ENCODE peak calls at places on chromosomes 16 and 17, in ten cellular contexts. D is ovary; M is lung; F is Panc1; H is hepatocyte; K is neuronal stem cell; U is lower lobe of right lung; N is transverse colon; R is suprapubic skin; O is naive thymus-derived CD4-positive, alpha-beta T cell. X is an unnamed sample.

GRCh38 chr16:30551781-30552180 is 6.4 kb downstream of the ZNF764 start:
- DNase-seq in D (no peak), M (peak; percentile 65), F (no peak), H (no peak), K (no peak), U (peak; percentile 71), N (no peak), R (no peak), O (peak; percentile 73), X (no peak)

GRCh38 chr16:85371948-85372347 is 241.2 kb upstream of the GSE1 start:
- DNase-seq in D (no peak), M (no peak), F (no peak), H (no peak), K (no peak), U (no peak), N (no peak), R (no peak), O (no peak), X (no peak)

GRCh38 chr16:11614587-11615175 is 28.0 kb upstream of the LITAF start:
- DNase-seq in D (no peak), M (no peak), F (no peak), H (no peak), K (no peak), U (no peak), N (no peak), R (no peak), O (no peak), X (no peak)

GRCh38 chr16:46996391-46996790 is 22.9 kb upstream of the DNAJA2 start:
- DNase-seq in D (no peak), M (no peak), F (no peak), H (no peak), K (no peak), U (no peak), N (no peak), R (no peak), O (no peak), X (no peak)

GRCh38 chr16:60329110-60329509 is 1595.0 kb upstream of the GOT2 start:
- DNase-seq in D (no peak), M (no peak), F (no peak), H (no peak), K (no peak), U (no peak), N (no peak), R (no peak), O (no peak), X (no peak)

GRCh38 chr17:48915459-48916282 is 7.5 kb downstream of the UBE2Z start:
- DNase-seq in D (no peak), M (peak; percentile 31), F (no peak), H (peak; percentile 60), K (no peak), U (no peak), N (peak; percentile 11), R (no peak), O (no peak), X (no peak)

GRCh38 chr17:39231587-39232551 is 6.1 kb upstream of the STAC2 start:
- DNase-seq in D (no peak), M (no peak), F (no peak), H (peak; percentile 63), K (no peak), U (peak; percentile 70), N (peak; percentile 50), R (no peak), O (no peak), X (no peak)

GRCh38 chr16:11801481-11802021 is 4.5 kb upstream of the ZC3H7A start:
- DNase-seq in D (no peak), M (no peak), F (no peak), H (no peak), K (no peak), U (no peak), N (no peak), R (no peak), O (no peak), X (no peak)

GRCh38 chr17:69744512-69745098 is 330.1 kb downstream of the MAP2K6 start:
- DNase-seq in D (no peak), M (no peak), F (no peak), H (no peak), K (no peak), U (no peak), N (no peak), R (no peak), O (no peak), X (peak; percentile 19)

GRCh38 chr17:1714488-1714979 is 4.4 kb upstream of the TLCD2 start:
- DNase-seq in D (peak; percentile 99), M (peak; percentile 98), F (no peak), H (peak; percentile 99), K (peak; percentile 92), U (peak; percentile 96), N (peak; percentile 98), R (peak; percentile 99), O (no peak), X (peak; percentile 98)

GRCh38 chr17:50911890-50912289 is 45.7 kb upstream of the TOB1 start:
- DNase-seq in D (no peak), M (no peak), F (no peak), H (no peak), K (no peak), U (no peak), N (no peak), R (no peak), O (no peak), X (no peak)

GRCh38 chr17:14308965-14309879 is 8.3 kb downstream of the HS3ST3B1 start:
- DNase-seq in D (peak; percentile 94), M (peak; percentile 87), F (no peak), H (peak; percentile 97), K (peak; percentile 96), U (peak; percentile 89), N (peak; percentile 73), R (peak; percentile 87), O (peak; percentile 81), X (peak; percentile 80)

GRCh38 chr17:48611213-48611612 is 396 bp upstream of the HOXB7 start:
- DNase-seq in D (no peak), M (no peak), F (no peak), H (no peak), K (no peak), U (no peak), N (no peak), R (no peak), O (no peak), X (no peak)

GRCh38 chr17:19364699-19365498 is 2.4 kb upstream of the B9D1 start:
- DNase-seq in D (no peak), M (no peak), F (no peak), H (no peak), K (no peak), U (no peak), N (no peak), R (no peak), O (no peak), X (no peak)

GRCh38 chr16:81797443-81797842 is 18.4 kb downstream of the PLCG2 start:
- DNase-seq in D (no peak), M (no peak), F (no peak), H (no peak), K (no peak), U (peak; percentile 57), N (peak; percentile 59), R (no peak), O (no peak), X (no peak)

GRCh38 chr16:81638286-81638945 is 140.7 kb upstream of the PLCG2 start:
- DNase-seq in D (no peak), M (no peak), F (no peak), H (no peak), K (no peak), U (no peak), N (no peak), R (no peak), O (no peak), X (no peak)

GRCh38 chr16:30490210-30490609 is 17.7 kb downstream of the ITGAL start:
- DNase-seq in D (no peak), M (no peak), F (no peak), H (no peak), K (no peak), U (no peak), N (no peak), R (no peak), O (no peak), X (no peak)

GRCh38 chr17:81533713-81534141 is 5.5 kb downstream of the FSCN2 start:
- DNase-seq in D (no peak), M (no peak), F (no peak), H (no peak), K (no peak), U (no peak), N (no peak), R (no peak), O (no peak), X (no peak)

DNA sequence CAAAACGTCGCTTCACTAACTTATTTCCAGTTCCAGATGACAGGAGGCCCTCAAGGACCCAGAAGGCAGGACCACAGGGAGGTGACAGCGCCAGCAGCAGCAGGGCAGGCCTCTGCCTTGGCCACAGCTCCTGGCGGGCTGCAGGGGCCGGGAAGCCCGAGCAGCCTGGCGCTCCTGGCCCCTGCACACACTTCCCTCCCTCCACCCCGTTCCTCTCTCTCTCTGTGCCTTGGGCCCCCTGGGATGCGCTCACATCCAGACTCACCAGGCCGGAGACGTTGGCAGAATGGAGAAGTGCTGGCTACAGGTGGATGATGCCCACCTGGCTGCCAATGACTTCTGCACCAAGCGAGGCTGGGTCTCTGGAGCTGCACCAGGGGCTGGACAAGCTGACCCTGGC is 12.7 kb downstream of the ZNF594 start:
- DNase-seq in D (no peak), M (no peak), F (no peak), H (no peak), K (no peak), U (no peak), N (no peak), R (no peak), O (no peak), X (no peak)
- H3K9me3 ChIP-seq in D (peaks cover 54% of the 10 kb centered on the region), M (peaks cover 36% of the 10 kb centered on the region), F (peaks cover 51% of the 10 kb centered on the region), H (peaks cover 65% of the 10 kb centered on the region), K (peaks cover 39% of the 10 kb centered on the region), U (peaks cover 91% of the 10 kb centered on the region), N (peaks cover 88% of the 10 kb centered on the region), R (peaks cover 61% of the 10 kb centered on the region), O (peaks cover 80% of the 10 kb centered on the region), X (peaks cover 72% of the 10 kb centered on the region)

GRCh38 chr16:35516971-35517370 is 2057.6 kb downstream of the TP53TG3F start:
- DNase-seq in D (no peak), M (no peak), F (no peak), H (no peak), K (no peak), U (no peak), N (no peak), R (no peak), O (no peak), X (no peak)
- H3K9me3 ChIP-seq in D (no peaks in the 10 kb centered on the region), M (peaks cover 11% of the 10 kb centered on the region), F (no peaks in the 10 kb centered on the region), H (peaks cover 4% of the 10 kb centered on the region), K (peaks cover 15% of the 10 kb centered on the region), U (peaks cover 4% of the 10 kb centered on the region), N (peaks cover 6% of the 10 kb centered on the region), R (peaks cover 7% of the 10 kb centered on the region), O (peaks cover 21% of the 10 kb centered on the region), X (no peaks in the 10 kb centered on the region)

DNA sequence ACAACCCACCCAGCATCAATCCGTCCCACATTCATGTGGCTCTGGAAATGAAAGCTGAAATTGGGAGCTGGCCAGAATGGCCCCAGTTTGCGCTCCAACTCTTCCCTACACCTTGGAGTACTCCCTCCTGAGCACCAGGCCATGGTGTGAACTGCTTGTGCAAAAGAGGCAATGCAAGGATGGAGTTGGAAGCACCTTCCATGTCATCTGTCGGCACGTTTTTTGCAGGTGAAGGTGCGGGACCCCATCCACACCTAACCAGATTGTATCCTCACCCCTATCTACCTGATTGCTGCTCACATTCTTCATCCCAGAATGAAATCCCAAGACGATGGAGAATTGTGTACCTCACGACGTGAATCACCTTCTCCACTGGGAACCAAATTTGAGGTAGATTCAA is 136.6 kb upstream of the WSB1 start:
- DNase-seq in D (no peak), M (no peak), F (no peak), H (no peak), K (no peak), U (no peak), N (no peak), R (no peak), O (no peak), X (no peak)
- H3K9me3 ChIP-seq in D (no peaks in the 10 kb centered on the region), M (peaks cover 22% of the 10 kb centered on the region), F (no peaks in the 10 kb centered on the region), H (no peaks in the 10 kb centered on the region), K (peaks cover 52% of the 10 kb centered on the region), U (no peaks in the 10 kb centered on the region), N (peaks cover 3% of the 10 kb centered on the region), R (no peaks in the 10 kb centered on the region), O (no peaks in the 10 kb centered on the region), X (no peaks in the 10 kb centered on the region)

GRCh38 chr17:80511222-80512180 is 33.1 kb upstream of the RPTOR start:
- DNase-seq in D (no peak), M (no peak), F (no peak), H (no peak), K (no peak), U (no peak), N (no peak), R (peak; percentile 51), O (no peak), X (no peak)
- H3K9me3 ChIP-seq in D (no peaks in the 10 kb centered on the region), M (no peaks in the 10 kb centered on the region), F (no peaks in the 10 kb centered on the region), H (no peaks in the 10 kb centered on the region), K (peaks cover 3% of the 10 kb centered on the region), U (no peaks in the 10 kb centered on the region), N (no peaks in the 10 kb centered on the region), R (no peaks in the 10 kb centered on the region), O (no peaks in the 10 kb centered on the region), X (no peaks in the 10 kb centered on the region)

X was measured in gastrocnemius medialis.